ENCODE peak calls at places on chromosomes 4 and X, in seven cellular contexts. X is activated T-helper 1 cell treated with Interleukin-2 at 50 U/mL for 16 hours, D is T-helper 1 cell, H is amniotic stem cell, E is esophagus muscularis mucosa, A is OCI-M1, P is NAMALWA. I is an unnamed sample.

GRCh38 chr4:2087170-2087569 is 28.0 kb downstream of the NAT8L start:
- DNase-seq in H (no peak), X (no peak), A (peak), P (no peak), E (no peak), D (no peak), I (peak)

GRCh38 chr4:18975916-18976610 is 954.5 kb upstream of the LCORL start:
- DNase-seq in A (no peak), P (no peak), E (no peak), H (no peak), X (no peak), D (no peak), I (no peak)

GRCh38 chrX:56729152-56729557 is at the start of gene NBDY:
- DNase-seq in A (peak), P (peak), E (no peak), D (no peak), H (peak), X (no peak), I (peak)

GRCh38 chrX:13167444-13168207 is 123.2 kb upstream of the FAM9C start:
- DNase-seq in P (peak), X (no peak), A (no peak), H (no peak), D (no peak), E (no peak), I (peak)

GRCh38 chr4:98261291-98262271 is at the start of gene RAP1GDS1:
- DNase-seq in H (peak), P (no peak), D (peak), X (no peak), E (no peak), A (peak), I (peak)

GRCh38 chr4:101774807-101775206 is 15.7 kb upstream of the BANK1 start:
- DNase-seq in H (peak), E (no peak), D (no peak), A (peak), X (no peak), P (no peak), I (peak)

GRCh38 chr4:1008840-1009646 is 2.4 kb upstream of the FGFRL1 start:
- DNase-seq in A (peak), E (no peak), D (no peak), X (peak), P (peak), H (no peak), I (peak)

GRCh38 chr4:138507527-138507926 is 265.4 kb upstream of the SLC7A11 start:
- DNase-seq in H (no peak), D (no peak), E (no peak), P (no peak), A (no peak), X (no peak), I (peak)

GRCh38 chr4:54230479-54231418 is 1.7 kb downstream of the PDGFRA start:
- DNase-seq in D (no peak), E (no peak), A (no peak), P (no peak), X (no peak), H (no peak), I (peak)

GRCh38 chr4:182147391-182147790 is 95.8 kb upstream of the TENM3 start:
- DNase-seq in D (no peak), E (no peak), X (no peak), H (no peak), P (no peak), A (no peak), I (no peak)

GRCh38 chr4:534576-535151 is 35.7 kb downstream of the PIGG start:
- DNase-seq in P (no peak), D (no peak), X (no peak), A (no peak), H (no peak), E (no peak), I (no peak)

GRCh38 chr4:55503164-55503563 is 43.5 kb downstream of the CLOCK start:
- DNase-seq in D (no peak), P (no peak), E (no peak), A (peak), X (no peak), H (no peak), I (peak)

I was measured in GM23248.